ENCODE peak calls at places on chromosome 11, in nine cellular contexts. I is body of pancreas; E is fibroblast of the aortic adventitia; C is RCC 7860; W is C1 segment of cervical spinal cord; J is GF-D8; K is stimulated activated CD4-positive, alpha-beta T cell treated with anti-CD3 and anti-CD28 coated beads, Interleukin-4, amount 100 ng/mL, for 48 hours; X is HCT116; Y is transverse colon. R is an unnamed sample.

GRCh38 chr11:3627291-3627690 is 14.5 kb downstream of the ART5 start:
- DNase-seq in I (no peak), E (peak; percentile 74), C (peak; percentile 96), W (no peak), J (no peak), K (no peak), X (no peak), Y (no peak), R (peak; percentile 36)

GRCh38 chr11:65894034-65894591 is 3.6 kb downstream of the CCDC85B start:
- DNase-seq in I (no peak), E (no peak), C (no peak), W (no peak), J (no peak), K (no peak), X (no peak), Y (no peak), R (no peak)

GRCh38 chr11:44309483-44310197 is at the start of gene ALX4:
- DNase-seq in I (peak; percentile 32), E (no peak), C (no peak), W (no peak), J (no peak), K (no peak), X (no peak), Y (no peak), R (peak; percentile 72)

GRCh38 chr11:118609380-118610219 is 2.2 kb downstream of the PHLDB1 start:
- DNase-seq in I (peak; percentile 30), E (peak; percentile 41), C (no peak), W (peak; percentile 53), J (no peak), K (peak; percentile 15), X (no peak), Y (no peak), R (no peak)

GRCh38 chr11:44861829-44862545 is 88.7 kb downstream of the TP53I11 start:
- DNase-seq in I (peak; percentile 49), E (peak; percentile 97), C (peak; percentile 94), W (no peak), J (peak; percentile 18), K (peak; percentile 69), X (peak; percentile 89), Y (peak; percentile 68), R (peak; percentile 94)

GRCh38 chr11:134124660-134125451 is 56.0 kb downstream of the JAM3 start:
- DNase-seq in I (peak; percentile 66), E (peak; percentile 78), C (no peak), W (peak; percentile 29), J (no peak), K (no peak), X (no peak), Y (no peak), R (no peak)

GRCh38 chr11:123504401-123504800 is 74.3 kb downstream of the GRAMD1B start:
- DNase-seq in I (no peak), E (no peak), C (no peak), W (no peak), J (peak; percentile 99), K (no peak), X (no peak), Y (no peak), R (no peak)

GRCh38 chr11:134818531-134818930 is 406.5 kb upstream of the B3GAT1 start:
- DNase-seq in I (no peak), E (no peak), C (no peak), W (no peak), J (no peak), K (no peak), X (no peak), Y (no peak), R (no peak)